ENCODE peak calls at places on chromosomes 13 and 19, in six cellular contexts. S, Q, W, A, N and F are unnamed samples. For H3K27me3, the result is how much of the 10 kb centered on the place peaks cover.

GRCh38 chr13:49938921-49939320 is 2.8 kb upstream of the SPRYD7 start:
- DNase-seq in A (no peak), N (no peak), Q (no peak), W (no peak), S (no peak), F (no peak)

GRCh38 chr13:20711301-20712044 is 8.0 kb downstream of the IL17D start:
- DNase-seq in N (no peak), W (no peak), S (no peak), Q (no peak), A (no peak), F (no peak)

GRCh38 chr19:23262892-23263291 is 12.7 kb upstream of the ZNF724 start:
- DNase-seq in S (no peak), N (no peak), W (no peak), Q (no peak), A (no peak), F (no peak)

GRCh38 chr13:77184455-77184854 is 142.4 kb downstream of the MYCBP2 start:
- DNase-seq in N (no peak), S (no peak), A (no peak), Q (no peak), W (no peak), F (no peak)

GRCh38 chr13:40982772-40983171 is 36.3 kb downstream of the ELF1 start:
- DNase-seq in S (peak), N (no peak), A (no peak), W (peak), Q (no peak), F (no peak)

GRCh38 chr13:95714142-95714832 is 37.3 kb downstream of the DNAJC3 start:
- DNase-seq in A (no peak), W (no peak), N (no peak), Q (no peak), S (no peak), F (no peak)

GRCh38 chr13:19864018-19864338 is 529 bp upstream of the ZMYM5 start:
- DNase-seq in N (peak), Q (peak), W (peak), A (no peak), S (no peak), F (peak)

GRCh38 chr13:34025746-34026145 is 207.8 kb downstream of the RFC3 start:
- DNase-seq in S (no peak), N (no peak), Q (no peak), A (no peak), W (no peak), F (no peak)

GRCh38 chr19:55493052-55493649 is 4.9 kb downstream of the SSC5D start:
- DNase-seq in N (no peak), S (no peak), W (peak), A (no peak), Q (no peak), F (no peak)

GRCh38 chr13:68185767-68186166 is 955.6 kb upstream of the PCDH9 start:
- DNase-seq in S (no peak), Q (no peak), N (no peak), W (no peak), A (no peak), F (no peak)

GRCh38 chr13:26216042-26216441 is 6.1 kb downstream of the RNF6 start:
- DNase-seq in A (no peak), W (no peak), N (no peak), Q (no peak), S (no peak), F (no peak)

GRCh38 chr19:53870485-53870844 is 2.8 kb downstream of the MYADM start:
- DNase-seq in Q (no peak), S (no peak), A (no peak), N (no peak), W (no peak), F (no peak)

GRCh38 chr13:43374621-43375020 is 351.2 kb downstream of the DNAJC15 start:
- DNase-seq in S (no peak), W (no peak), N (no peak), Q (no peak), A (no peak), F (no peak)

GRCh38 chr19:33064778-33065550 is at the start of gene RHPN2:
- DNase-seq in S (peak), A (no peak), W (peak), Q (peak), N (peak), F (peak)

GRCh38 chr19:51097166-51097736 is 11.0 kb downstream of the CTU1 start:
- DNase-seq in S (peak), W (peak), A (no peak), N (peak), Q (peak), F (no peak)

GRCh38 chr13:49502954-49503353 is 7.2 kb downstream of the PHF11 start:
- DNase-seq in Q (no peak), A (no peak), S (no peak), W (peak), N (peak), F (no peak)

GRCh38 chr13:101267656-101268055 is 148.7 kb downstream of the NALCN start:
- DNase-seq in A (no peak), N (peak), S (no peak), W (no peak), Q (no peak), F (no peak)

GRCh38 chr13:106527806-106528205 is 7.7 kb downstream of the EFNB2 start:
- DNase-seq in A (no peak), N (no peak), Q (no peak), W (no peak), S (peak), F (no peak)

GRCh38 chr13:40130871-40131636 is 475.6 kb downstream of the COG6 start:
- DNase-seq in S (no peak), Q (no peak), W (peak), N (no peak), A (no peak), F (no peak)

GRCh38 chr13:77829963-77830362 is 88.7 kb downstream of the EDNRB start:
- DNase-seq in W (no peak), S (no peak), Q (no peak), N (no peak), A (no peak), F (no peak)

GRCh38 chr13:47628666-47629065 is 372.4 kb downstream of the SUCLA2 start:
- DNase-seq in N (no peak), Q (no peak), A (no peak), S (no peak), W (no peak), F (no peak)

GRCh38 chr13:113884821-113885220 is 20.9 kb upstream of the GAS6 start:
- DNase-seq in W (no peak), S (no peak), N (no peak), A (no peak), Q (no peak), F (no peak)

GRCh38 chr19:45444318-45445041 is 20.8 kb upstream of the ERCC1 start:
- DNase-seq in Q (peak), W (peak), S (peak), A (peak), N (peak), F (peak)

GRCh38 chr19:4909897-4910593 is 744 bp downstream of the UHRF1 start:
- DNase-seq in A (peak), N (peak), Q (peak), S (peak), W (peak), F (peak)

GRCh38 chr19:14370169-14370998 is 10.9 kb upstream of the ADGRE5 start:
- DNase-seq in Q (no peak), W (no peak), N (no peak), A (no peak), S (no peak), F (no peak)

GRCh38 chr19:41974652-41975051 is 15.5 kb upstream of the RABAC1 start:
- DNase-seq in S (no peak), N (no peak), W (no peak), Q (no peak), A (no peak), F (no peak)
- H3K27me3 ChIP-seq in S (under half), N (under half), W (under half), Q (under half), A (under half), F (under half)

DNA sequence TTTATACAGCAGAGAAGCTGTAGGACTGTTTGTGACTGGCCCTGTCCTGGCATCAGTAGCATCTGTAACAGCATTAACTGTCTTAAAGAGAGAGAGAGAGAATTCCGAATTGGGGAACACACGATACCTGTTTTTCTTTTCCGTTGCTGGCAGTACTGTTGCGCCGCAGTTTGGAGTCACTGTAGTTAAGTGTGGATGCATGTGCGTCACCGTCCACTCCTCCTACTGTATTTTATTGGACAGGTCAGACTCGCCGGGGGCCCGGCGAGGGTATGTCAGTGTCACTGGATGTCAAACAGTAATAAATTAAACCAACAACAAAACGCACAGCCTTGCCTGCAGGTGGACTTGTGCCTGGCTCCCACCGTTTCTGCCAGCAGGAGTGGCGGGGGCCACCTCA is 27.3 kb upstream of the LDLR start:
- DNase-seq in W (no peak), S (no peak), Q (no peak), A (no peak), N (no peak), F (no peak)
- H3K27ac ChIP-seq in W (no peak), S (no peak), Q (no peak), A (no peak), N (no peak), F (no peak)

GRCh38 chr13:31035162-31035951 is 102.9 kb downstream of the TEX26 start:
- DNase-seq in A (no peak), Q (no peak), W (peak), S (no peak), N (no peak), F (no peak)

GRCh38 chr13:31036717-31037116 is 104.3 kb downstream of the TEX26 start:
- DNase-seq in A (no peak), W (no peak), Q (no peak), N (no peak), S (no peak), F (no peak)

GRCh38 chr13:31031482-31031881 is 99.0 kb downstream of the TEX26 start:
- DNase-seq in S (no peak), N (no peak), Q (no peak), A (no peak), W (no peak), F (no peak)

GRCh38 chr13:31029129-31029528 is 96.7 kb downstream of the TEX26 start:
- DNase-seq in S (no peak), A (no peak), N (no peak), Q (no peak), W (no peak), F (no peak)

GRCh38 chr13:31032574-31033095 is 100.2 kb downstream of the TEX26 start:
- DNase-seq in A (no peak), N (no peak), Q (no peak), W (no peak), S (no peak), F (no peak)
- H3K27me3 ChIP-seq in A (under half), N (under half), Q (under half), W (under half), S (under half), F (under half)

DNA sequence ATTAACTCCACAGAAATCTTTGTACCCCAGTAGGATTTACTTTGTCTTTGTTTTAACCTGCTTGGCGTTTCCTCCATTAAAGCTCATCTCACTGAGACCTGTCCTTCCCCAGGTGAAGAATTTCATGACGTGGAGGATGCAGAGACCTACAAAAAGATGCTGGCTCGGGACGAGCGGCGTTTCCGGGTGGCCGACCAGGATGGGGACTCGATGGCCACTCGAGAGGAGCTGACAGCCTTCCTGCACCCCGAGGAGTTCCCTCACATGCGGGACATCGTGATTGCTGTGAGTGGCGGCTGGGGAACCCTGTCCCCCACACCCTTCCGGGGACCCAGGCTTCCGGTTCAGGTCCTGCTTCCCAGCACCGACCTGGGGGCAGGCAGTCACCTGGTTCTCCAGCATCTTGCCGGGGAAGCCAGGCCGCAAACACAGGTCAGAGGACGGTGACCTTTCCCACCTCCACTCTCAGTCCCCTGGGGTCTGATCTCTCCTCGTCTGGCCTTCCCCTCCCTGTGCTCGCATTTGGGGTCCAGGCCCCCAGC is 9.2 kb downstream of the RCN3 start:
- DNase-seq in A (no peak), S (no peak), Q (no peak), W (no peak), N (no peak), F (no peak)
- H3K27ac ChIP-seq in A (no peak), S (no peak), Q (no peak), W (no peak), N (no peak), F (no peak)

DNA sequence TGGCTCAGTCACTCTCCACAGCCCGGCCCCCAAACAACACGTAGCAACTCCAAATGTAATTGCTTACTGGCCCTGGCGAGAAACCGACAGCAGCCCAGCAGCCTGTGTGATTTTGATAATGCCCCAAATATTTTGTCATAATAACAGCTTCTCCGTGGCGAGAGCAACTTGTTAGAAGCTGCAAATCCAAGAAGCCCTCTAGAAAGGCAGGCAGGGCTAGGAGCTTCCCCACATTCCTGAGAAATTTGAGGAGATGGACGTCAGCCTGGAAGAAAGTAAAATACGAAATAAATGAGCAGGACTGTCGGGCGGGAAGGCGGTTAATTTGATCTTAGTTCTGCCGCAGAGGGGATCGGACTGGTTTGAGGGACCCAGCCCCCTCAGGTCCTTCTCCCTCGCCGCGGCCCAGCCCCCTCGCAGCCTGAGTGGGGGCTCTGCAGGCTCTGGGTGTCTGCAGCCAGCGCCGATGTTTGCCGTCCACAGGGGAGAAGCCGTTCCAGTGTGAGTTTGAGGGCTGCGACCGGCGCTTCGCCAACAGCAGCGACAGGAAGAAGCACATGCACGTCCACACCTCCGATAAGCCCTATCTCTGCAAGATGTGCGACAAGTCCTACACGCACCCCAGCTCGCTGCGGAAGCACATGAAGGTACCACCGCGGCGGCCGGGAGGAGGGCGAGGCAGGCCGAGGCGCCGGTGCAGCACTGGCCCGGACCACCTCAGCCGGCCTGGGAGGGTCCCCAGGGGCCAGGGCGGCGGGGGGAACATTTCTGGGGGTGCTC is 3.1 kb downstream of the ZIC2 start:
- DNase-seq in Q (no peak), W (no peak), S (no peak), A (no peak), N (no peak), F (no peak)
- H3K27me3 ChIP-seq in Q (under half), W (under half), S (half or more), A (half or more), N (under half), F (half or more)

DNA sequence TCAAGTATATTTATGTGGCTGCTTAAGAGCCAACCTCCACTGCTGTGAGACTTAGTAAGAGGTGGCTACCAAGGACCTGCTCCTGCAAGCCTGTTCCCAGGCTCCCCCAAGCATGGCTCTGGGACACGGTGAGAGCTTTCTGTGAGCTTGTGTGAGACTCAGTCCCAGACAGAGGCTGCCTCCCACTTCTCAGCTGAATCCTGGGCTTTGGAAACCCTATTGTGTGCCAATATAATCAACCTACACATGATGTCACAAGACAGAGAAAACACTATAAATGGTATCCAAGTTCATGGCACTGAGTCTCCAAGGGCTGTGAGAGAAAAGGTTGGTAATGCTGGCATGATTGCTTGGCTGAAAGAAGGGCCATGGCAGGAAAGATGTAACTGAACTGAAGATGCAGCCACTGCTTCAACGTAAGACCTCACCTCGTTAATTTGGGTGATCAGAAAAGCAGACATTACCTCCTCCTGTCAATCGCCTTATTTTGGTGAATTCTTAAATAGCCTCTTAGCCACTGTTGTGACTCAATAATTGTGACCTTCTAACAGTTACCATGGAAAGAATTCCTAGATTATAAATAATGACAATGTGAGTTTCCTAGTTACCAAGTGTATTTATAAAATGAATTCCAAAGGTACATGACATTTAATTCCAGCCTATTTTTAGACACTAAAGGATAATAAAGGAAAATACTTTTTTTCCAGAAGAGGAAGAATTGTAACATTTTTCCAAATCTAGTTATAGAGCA is 332.0 kb downstream of the IRS2 start:
- DNase-seq in S (no peak), Q (no peak), W (no peak), N (no peak), A (peak), F (no peak)
- H3K27ac ChIP-seq in S (no peak), Q (no peak), W (no peak), N (no peak), A (peak), F (no peak)

GRCh38 chr19:18608805-18609716 is 2.5 kb upstream of the CRLF1 start:
- DNase-seq in W (no peak), A (no peak), N (no peak), Q (no peak), S (no peak), F (no peak)

GRCh38 chr19:18606281-18607221 is at the start of gene CRLF1:
- DNase-seq in W (no peak), Q (no peak), A (no peak), S (no peak), N (no peak), F (no peak)

GRCh38 chr19:18608102-18608804 is 1.7 kb upstream of the CRLF1 start:
- DNase-seq in A (no peak), S (no peak), W (no peak), Q (no peak), N (no peak), F (no peak)

GRCh38 chr19:18605546-18606280 is 886 bp downstream of the CRLF1 start:
- DNase-seq in N (no peak), S (no peak), W (no peak), Q (no peak), A (no peak), F (peak)

GRCh38 chr19:18607222-18608101 is 863 bp upstream of the CRLF1 start:
- DNase-seq in Q (no peak), W (no peak), A (no peak), N (no peak), S (no peak), F (peak)
- H3K27me3 ChIP-seq in Q (under half), W (half or more), A (half or more), N (under half), S (half or more), F (half or more)

GRCh38 chr13:97435297-97435682 is 1.3 kb downstream of the RAP2A start:
- DNase-seq in N (no peak), A (no peak), S (no peak), W (no peak), Q (no peak), F (no peak)

GRCh38 chr13:97435794-97436193 is 1.8 kb downstream of the RAP2A start:
- DNase-seq in Q (no peak), A (no peak), N (no peak), S (no peak), W (no peak), F (no peak)

GRCh38 chr13:97432917-97433726 is 847 bp upstream of the RAP2A start:
- DNase-seq in N (peak), W (peak), Q (peak), A (peak), S (peak), F (peak)

GRCh38 chr13:97433727-97434416 is at the start of gene RAP2A:
- DNase-seq in A (peak), W (peak), Q (peak), S (peak), N (peak), F (peak)

DNA sequence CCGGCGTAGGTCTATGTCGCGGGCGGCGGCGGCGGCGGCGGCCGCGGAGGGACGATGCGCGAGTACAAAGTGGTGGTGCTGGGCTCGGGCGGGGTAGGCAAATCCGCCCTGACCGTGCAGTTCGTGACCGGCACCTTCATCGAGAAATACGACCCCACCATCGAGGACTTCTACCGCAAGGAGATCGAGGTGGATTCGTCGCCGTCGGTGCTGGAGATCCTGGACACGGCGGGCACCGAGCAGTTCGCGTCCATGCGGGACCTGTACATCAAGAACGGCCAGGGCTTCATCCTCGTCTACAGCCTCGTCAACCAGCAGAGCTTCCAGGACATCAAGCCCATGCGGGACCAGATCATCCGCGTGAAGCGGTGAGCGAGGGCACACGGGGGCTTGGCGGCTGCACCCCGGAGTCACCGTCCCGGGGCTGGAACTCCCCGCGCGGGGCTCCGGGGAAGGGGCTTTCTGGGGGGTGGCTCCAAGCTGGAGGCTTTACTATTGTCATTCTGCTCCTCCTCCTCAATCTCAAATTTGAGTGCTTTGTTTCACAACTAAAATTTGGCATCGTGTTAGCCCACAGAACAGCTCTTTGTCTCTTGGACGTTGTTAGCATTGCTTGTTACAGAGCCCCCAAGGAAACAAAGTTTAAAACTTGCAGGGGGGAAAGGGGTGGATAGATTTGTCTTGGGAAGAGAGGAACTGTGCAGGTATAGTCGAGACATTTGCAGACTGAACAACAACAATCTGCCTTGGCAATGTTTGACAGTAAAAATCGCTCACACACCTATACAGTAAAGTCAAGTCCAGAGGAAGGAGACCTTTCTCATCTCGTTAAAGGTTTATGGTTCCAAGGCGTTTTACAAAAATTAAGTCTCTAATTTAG is 688 bp downstream of the RAP2A start:
- DNase-seq in A (no peak), N (peak), S (peak), Q (peak), W (peak), F (peak)
- H3K27ac ChIP-seq in A (peak), N (peak), S (peak), Q (peak), W (peak), F (peak)

GRCh38 chr19:8245869-8246835 is 37.0 kb downstream of the CERS4 start:
- DNase-seq in W (no peak), N (no peak), S (no peak), A (no peak), Q (no peak), F (no peak)
- H3K27me3 ChIP-seq in W (under half), N (under half), S (under half), A (under half), Q (under half), F (under half)